ENCODE peak calls at places on chromosomes 6 and 20, in seven cellular contexts. H, D, S, B, V, R and N are unnamed samples.

GRCh38 chr6:126937426-126937825 is 181.0 kb upstream of the RSPO3 start:
- DNase-seq in V (no peak), D (no peak), S (no peak), R (no peak), H (no peak), B (no peak), N (no peak)

GRCh38 chr20:36197271-36197670 is 39.0 kb upstream of the AAR2 start:
- DNase-seq in R (no peak), D (no peak), B (no peak), S (no peak), H (no peak), V (no peak), N (no peak)

GRCh38 chr6:162728177-162728571 is 400 bp downstream of the PACRG start:
- DNase-seq in H (no peak), R (no peak), B (peak), V (no peak), D (no peak), S (peak), N (no peak)

GRCh38 chr6:149560736-149561135 is 5.4 kb upstream of the GINM1 start:
- DNase-seq in H (no peak), S (no peak), D (no peak), V (no peak), R (peak), B (no peak), N (no peak)

GRCh38 chr20:10060223-10060622 is 25.4 kb downstream of the ANKEF1 start:
- DNase-seq in H (no peak), D (no peak), R (peak), S (no peak), V (peak), B (no peak), N (no peak)

GRCh38 chr6:15882915-15883314 is 220.1 kb upstream of the DTNBP1 start:
- DNase-seq in R (no peak), B (peak), S (no peak), V (no peak), H (no peak), D (no peak), N (no peak)

GRCh38 chr20:5642155-5642981 is 107.8 kb upstream of the SHLD1 start:
- DNase-seq in D (no peak), V (no peak), H (peak), S (no peak), B (no peak), R (peak), N (no peak)

GRCh38 chr6:128847481-128848168 is 35.3 kb upstream of the LAMA2 start:
- DNase-seq in R (no peak), D (no peak), B (no peak), S (no peak), V (no peak), H (no peak), N (no peak)

GRCh38 chr6:107735906-107736635 is 88.0 kb downstream of the SCML4 start:
- DNase-seq in R (no peak), H (no peak), D (no peak), S (no peak), B (no peak), V (no peak), N (no peak)

GRCh38 chr20:33110147-33110825 is 30.8 kb downstream of the BPIFB4 start:
- DNase-seq in R (no peak), B (no peak), V (no peak), S (no peak), D (no peak), H (no peak), N (no peak)

GRCh38 chr20:25045343-25045712 is 12.6 kb downstream of the ACSS1 start:
- DNase-seq in V (no peak), D (no peak), R (no peak), S (no peak), H (no peak), B (no peak), N (no peak)

GRCh38 chr6:69907981-69908498 is 41.7 kb downstream of the COL19A1 start:
- DNase-seq in V (no peak), H (peak), R (no peak), D (no peak), S (no peak), B (no peak), N (no peak)

GRCh38 chr6:156556830-156557229 is 220.3 kb upstream of the ARID1B start:
- DNase-seq in B (no peak), H (no peak), S (no peak), V (no peak), R (no peak), D (no peak), N (no peak)

GRCh38 chr6:31763617-31763940 is 1.1 kb downstream of the SAPCD1 start:
- DNase-seq in V (peak), R (no peak), S (no peak), H (peak), B (no peak), D (no peak), N (no peak)

GRCh38 chr6:123529058-123529457 is 107.7 kb downstream of the TRDN start:
- DNase-seq in H (no peak), B (no peak), R (no peak), S (no peak), V (no peak), D (no peak), N (no peak)